ENCODE peak calls at places on chromosomes 3 and 15, in six cellular contexts. One of them, this sample, is unnamed.

GRCh38 chr3:178146406-178146831 is 389.8 kb upstream of the KCNMB2 start:
- DNase-seq in left ventricle myocardium inferior: no peak
- DNase-seq in upper lobe of right lung: no peak
- DNase-seq in fibroblast of lung: no peak
- DNase-seq in glutamatergic neuron: no peak
- DNase-seq in choroid plexus epithelial cell: no peak
- DNase-seq in this sample: no peak

GRCh38 chr3:11600501-11601282 is 43.0 kb downstream of the VGLL4 start:
- DNase-seq in choroid plexus epithelial cell: peak
- DNase-seq in upper lobe of right lung: peak
- DNase-seq in glutamatergic neuron: no peak
- DNase-seq in left ventricle myocardium inferior: peak
- DNase-seq in fibroblast of lung: peak
- DNase-seq in this sample: peak

GRCh38 chr3:19216669-19217337 is 68.5 kb downstream of the KCNH8 start:
- DNase-seq in glutamatergic neuron: no peak
- DNase-seq in left ventricle myocardium inferior: peak
- DNase-seq in fibroblast of lung: no peak
- DNase-seq in upper lobe of right lung: peak
- DNase-seq in choroid plexus epithelial cell: no peak
- DNase-seq in this sample: no peak

GRCh38 chr3:115788921-115789470 is 165.7 kb downstream of the GAP43 start:
- DNase-seq in glutamatergic neuron: peak
- DNase-seq in left ventricle myocardium inferior: no peak
- DNase-seq in fibroblast of lung: peak
- DNase-seq in upper lobe of right lung: no peak
- DNase-seq in choroid plexus epithelial cell: peak
- DNase-seq in this sample: no peak

GRCh38 chr15:31360158-31360561 is 33.5 kb downstream of the KLF13 start:
- DNase-seq in choroid plexus epithelial cell: no peak
- DNase-seq in left ventricle myocardium inferior: no peak
- DNase-seq in glutamatergic neuron: no peak
- DNase-seq in fibroblast of lung: no peak
- DNase-seq in upper lobe of right lung: peak
- DNase-seq in this sample: no peak

GRCh38 chr3:151290673-151291072 is 12.3 kb upstream of the P2RY14 start:
- DNase-seq in glutamatergic neuron: no peak
- DNase-seq in left ventricle myocardium inferior: no peak
- DNase-seq in upper lobe of right lung: no peak
- DNase-seq in fibroblast of lung: peak
- DNase-seq in choroid plexus epithelial cell: peak
- DNase-seq in this sample: no peak

GRCh38 chr3:197549261-197549885 is 6.4 kb downstream of the BDH1 start:
- DNase-seq in left ventricle myocardium inferior: no peak
- DNase-seq in upper lobe of right lung: no peak
- DNase-seq in choroid plexus epithelial cell: peak
- DNase-seq in fibroblast of lung: no peak
- DNase-seq in glutamatergic neuron: no peak
- DNase-seq in this sample: no peak

GRCh38 chr3:171962137-171962720 is 77.1 kb upstream of the FNDC3B start:
- DNase-seq in choroid plexus epithelial cell: no peak
- DNase-seq in glutamatergic neuron: no peak
- DNase-seq in upper lobe of right lung: no peak
- DNase-seq in fibroblast of lung: no peak
- DNase-seq in left ventricle myocardium inferior: no peak
- DNase-seq in this sample: no peak

GRCh38 chr3:126758019-126758418 is 54.0 kb downstream of the CHCHD6 start:
- DNase-seq in fibroblast of lung: no peak
- DNase-seq in left ventricle myocardium inferior: no peak
- DNase-seq in choroid plexus epithelial cell: no peak
- DNase-seq in glutamatergic neuron: no peak
- DNase-seq in upper lobe of right lung: no peak
- DNase-seq in this sample: no peak

GRCh38 chr15:27248251-27248650 is 277.3 kb downstream of the GABRG3 start:
- DNase-seq in upper lobe of right lung: no peak
- DNase-seq in fibroblast of lung: no peak
- DNase-seq in choroid plexus epithelial cell: no peak
- DNase-seq in left ventricle myocardium inferior: no peak
- DNase-seq in glutamatergic neuron: no peak
- DNase-seq in this sample: no peak

GRCh38 chr15:89462198-89462912 is 34.0 kb downstream of the RHCG start:
- DNase-seq in glutamatergic neuron: no peak
- DNase-seq in left ventricle myocardium inferior: no peak
- DNase-seq in choroid plexus epithelial cell: peak
- DNase-seq in upper lobe of right lung: peak
- DNase-seq in fibroblast of lung: peak
- DNase-seq in this sample: no peak

GRCh38 chr3:145144361-145144760 is 1016.6 kb downstream of the PLOD2 start:
- DNase-seq in fibroblast of lung: no peak
- DNase-seq in left ventricle myocardium inferior: no peak
- DNase-seq in glutamatergic neuron: no peak
- DNase-seq in upper lobe of right lung: no peak
- DNase-seq in choroid plexus epithelial cell: no peak
- DNase-seq in this sample: no peak

GRCh38 chr3:12853803-12854202 is 12.4 kb upstream of the RPL32 start:
- DNase-seq in fibroblast of lung: no peak
- DNase-seq in glutamatergic neuron: no peak
- DNase-seq in upper lobe of right lung: no peak
- DNase-seq in choroid plexus epithelial cell: no peak
- DNase-seq in left ventricle myocardium inferior: no peak
- DNase-seq in this sample: no peak

GRCh38 chr3:36305929-36306520 is 74.3 kb upstream of the STAC start:
- DNase-seq in upper lobe of right lung: no peak
- DNase-seq in glutamatergic neuron: no peak
- DNase-seq in choroid plexus epithelial cell: no peak
- DNase-seq in left ventricle myocardium inferior: no peak
- DNase-seq in fibroblast of lung: no peak
- DNase-seq in this sample: no peak

GRCh38 chr15:98803228-98804056 is 155.1 kb downstream of the IGF1R start:
- DNase-seq in fibroblast of lung: peak
- DNase-seq in glutamatergic neuron: no peak
- DNase-seq in upper lobe of right lung: no peak
- DNase-seq in left ventricle myocardium inferior: no peak
- DNase-seq in choroid plexus epithelial cell: peak
- DNase-seq in this sample: no peak

GRCh38 chr3:150124142-150124541 is 153.4 kb upstream of the PFN2 start:
- DNase-seq in left ventricle myocardium inferior: no peak
- DNase-seq in choroid plexus epithelial cell: no peak
- DNase-seq in upper lobe of right lung: no peak
- DNase-seq in glutamatergic neuron: no peak
- DNase-seq in fibroblast of lung: no peak
- DNase-seq in this sample: no peak

GRCh38 chr3:167876603-167877325 is 141.2 kb downstream of the SERPINI1 start:
- DNase-seq in glutamatergic neuron: no peak
- DNase-seq in left ventricle myocardium inferior: no peak
- DNase-seq in fibroblast of lung: peak
- DNase-seq in choroid plexus epithelial cell: peak
- DNase-seq in upper lobe of right lung: no peak
- DNase-seq in this sample: no peak

GRCh38 chr3:23330568-23330967 is 127.4 kb downstream of the UBE2E2 start:
- DNase-seq in upper lobe of right lung: no peak
- DNase-seq in glutamatergic neuron: no peak
- DNase-seq in fibroblast of lung: peak
- DNase-seq in left ventricle myocardium inferior: no peak
- DNase-seq in choroid plexus epithelial cell: peak
- DNase-seq in this sample: no peak

GRCh38 chr3:138409171-138409570 is 25.2 kb upstream of the ESYT3 start:
- DNase-seq in upper lobe of right lung: no peak
- DNase-seq in left ventricle myocardium inferior: no peak
- DNase-seq in glutamatergic neuron: no peak
- DNase-seq in choroid plexus epithelial cell: no peak
- DNase-seq in fibroblast of lung: no peak
- DNase-seq in this sample: no peak

GRCh38 chr15:70083423-70083822 is 14.3 kb downstream of the TLE3 start:
- DNase-seq in choroid plexus epithelial cell: no peak
- DNase-seq in fibroblast of lung: no peak
- DNase-seq in upper lobe of right lung: no peak
- DNase-seq in glutamatergic neuron: no peak
- DNase-seq in left ventricle myocardium inferior: no peak
- DNase-seq in this sample: peak

GRCh38 chr3:58352624-58353023 is 19.9 kb downstream of the PXK start:
- DNase-seq in fibroblast of lung: no peak
- DNase-seq in glutamatergic neuron: no peak
- DNase-seq in upper lobe of right lung: no peak
- DNase-seq in choroid plexus epithelial cell: peak
- DNase-seq in left ventricle myocardium inferior: no peak
- DNase-seq in this sample: no peak

GRCh38 chr3:58353722-58354553 is 21.2 kb downstream of the PXK start:
- DNase-seq in fibroblast of lung: no peak
- DNase-seq in choroid plexus epithelial cell: peak
- DNase-seq in glutamatergic neuron: no peak
- DNase-seq in upper lobe of right lung: no peak
- DNase-seq in left ventricle myocardium inferior: no peak
- DNase-seq in this sample: no peak

GRCh38 chr3:58350627-58351013 is 17.9 kb downstream of the PXK start:
- DNase-seq in glutamatergic neuron: no peak
- DNase-seq in fibroblast of lung: peak
- DNase-seq in upper lobe of right lung: no peak
- DNase-seq in choroid plexus epithelial cell: peak
- DNase-seq in left ventricle myocardium inferior: no peak
- DNase-seq in this sample: no peak

GRCh38 chr3:58349792-58350626 is 17.3 kb downstream of the PXK start:
- DNase-seq in fibroblast of lung: no peak
- DNase-seq in choroid plexus epithelial cell: no peak
- DNase-seq in glutamatergic neuron: no peak
- DNase-seq in left ventricle myocardium inferior: no peak
- DNase-seq in upper lobe of right lung: no peak
- DNase-seq in this sample: no peak

DNA sequence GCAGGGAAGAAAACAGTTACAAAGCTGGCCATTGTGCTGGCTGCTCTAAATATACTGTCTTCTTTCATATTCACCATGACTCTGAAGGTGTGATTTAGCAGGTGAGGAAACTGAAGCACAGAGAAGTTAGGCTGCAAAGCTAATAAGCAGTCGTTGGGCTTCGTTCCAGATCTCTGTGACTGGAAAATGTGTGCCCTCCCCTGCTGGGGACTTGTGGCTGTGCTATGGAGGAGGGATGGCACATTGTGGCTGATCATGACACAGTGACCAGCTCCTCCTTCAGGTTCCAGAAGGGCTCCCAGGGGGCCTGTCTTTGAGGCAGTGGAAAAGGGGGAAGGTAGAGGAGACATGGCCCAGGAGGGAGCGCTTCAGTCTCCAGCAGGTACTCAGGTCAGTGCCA is 19.2 kb downstream of the PXK start:
- DNase-seq in fibroblast of lung: no peak
- DNase-seq in glutamatergic neuron: peak
- DNase-seq in left ventricle myocardium inferior: no peak
- DNase-seq in choroid plexus epithelial cell: no peak
- DNase-seq in upper lobe of right lung: no peak
- DNase-seq in this sample: no peak
- TF ChIP-seq CTCF in fibroblast of lung: no peak
- TF ChIP-seq CTCF in glutamatergic neuron: no peak
- TF ChIP-seq CTCF in left ventricle myocardium inferior: no peak
- TF ChIP-seq CTCF in choroid plexus epithelial cell: no peak
- TF ChIP-seq CTCF in upper lobe of right lung: no peak
- TF ChIP-seq CTCF in this sample: no peak

GRCh38 chr15:58535337-58535736 is 103.5 kb downstream of the LIPC start:
- DNase-seq in glutamatergic neuron: no peak
- DNase-seq in upper lobe of right lung: no peak
- DNase-seq in choroid plexus epithelial cell: no peak
- DNase-seq in fibroblast of lung: no peak
- DNase-seq in left ventricle myocardium inferior: no peak
- DNase-seq in this sample: no peak
- TF ChIP-seq CTCF in glutamatergic neuron: no peak
- TF ChIP-seq CTCF in upper lobe of right lung: no peak
- TF ChIP-seq CTCF in choroid plexus epithelial cell: no peak
- TF ChIP-seq CTCF in fibroblast of lung: no peak
- TF ChIP-seq CTCF in left ventricle myocardium inferior: no peak
- TF ChIP-seq CTCF in this sample: no peak

DNA sequence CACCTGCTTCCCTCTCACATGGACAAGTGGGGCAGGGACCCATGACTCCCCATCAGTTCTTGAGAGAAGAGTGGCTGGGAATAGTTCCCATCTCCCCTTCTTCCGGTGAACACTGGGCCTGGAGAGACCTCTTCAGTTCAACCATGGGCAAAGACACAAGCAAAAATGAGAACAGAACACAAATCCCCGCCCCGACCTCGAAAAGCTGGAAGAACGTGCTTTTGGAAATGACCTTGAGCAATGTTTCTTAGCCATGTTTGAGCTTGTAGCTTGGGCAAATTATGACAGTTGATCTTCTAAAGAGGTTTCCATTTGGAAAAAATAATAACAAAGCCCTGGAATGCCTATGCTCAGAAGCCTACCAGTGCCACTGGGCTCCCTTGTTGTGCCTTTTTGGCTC is 59.0 kb downstream of the FAM174B start:
- DNase-seq in upper lobe of right lung: no peak
- DNase-seq in fibroblast of lung: no peak
- DNase-seq in left ventricle myocardium inferior: no peak
- DNase-seq in glutamatergic neuron: no peak
- DNase-seq in choroid plexus epithelial cell: no peak
- DNase-seq in this sample: no peak
- TF ChIP-seq CTCF in upper lobe of right lung: no peak
- TF ChIP-seq CTCF in fibroblast of lung: no peak
- TF ChIP-seq CTCF in left ventricle myocardium inferior: no peak
- TF ChIP-seq CTCF in glutamatergic neuron: no peak
- TF ChIP-seq CTCF in choroid plexus epithelial cell: no peak
- TF ChIP-seq CTCF in this sample: no peak

GRCh38 chr15:71530116-71530515 is 280.2 kb upstream of the NR2E3 start:
- DNase-seq in choroid plexus epithelial cell: no peak
- DNase-seq in left ventricle myocardium inferior: no peak
- DNase-seq in glutamatergic neuron: no peak
- DNase-seq in fibroblast of lung: no peak
- DNase-seq in upper lobe of right lung: no peak
- DNase-seq in this sample: no peak

GRCh38 chr15:71538181-71538580 is 272.2 kb upstream of the NR2E3 start:
- DNase-seq in fibroblast of lung: peak
- DNase-seq in upper lobe of right lung: no peak
- DNase-seq in left ventricle myocardium inferior: no peak
- DNase-seq in glutamatergic neuron: no peak
- DNase-seq in choroid plexus epithelial cell: no peak
- DNase-seq in this sample: no peak

GRCh38 chr15:71529353-71529752 is 281.0 kb upstream of the NR2E3 start:
- DNase-seq in upper lobe of right lung: no peak
- DNase-seq in fibroblast of lung: no peak
- DNase-seq in left ventricle myocardium inferior: no peak
- DNase-seq in choroid plexus epithelial cell: no peak
- DNase-seq in glutamatergic neuron: no peak
- DNase-seq in this sample: no peak

GRCh38 chr15:71538922-71539321 is 271.4 kb upstream of the NR2E3 start:
- DNase-seq in fibroblast of lung: no peak
- DNase-seq in left ventricle myocardium inferior: no peak
- DNase-seq in choroid plexus epithelial cell: no peak
- DNase-seq in upper lobe of right lung: no peak
- DNase-seq in glutamatergic neuron: no peak
- DNase-seq in this sample: no peak

GRCh38 chr15:71532994-71533393 is 277.4 kb upstream of the NR2E3 start:
- DNase-seq in fibroblast of lung: peak
- DNase-seq in left ventricle myocardium inferior: no peak
- DNase-seq in choroid plexus epithelial cell: peak
- DNase-seq in glutamatergic neuron: no peak
- DNase-seq in upper lobe of right lung: no peak
- DNase-seq in this sample: no peak
- TF ChIP-seq CTCF in fibroblast of lung: peak
- TF ChIP-seq CTCF in left ventricle myocardium inferior: peak
- TF ChIP-seq CTCF in choroid plexus epithelial cell: peak
- TF ChIP-seq CTCF in glutamatergic neuron: peak
- TF ChIP-seq CTCF in upper lobe of right lung: peak
- TF ChIP-seq CTCF in this sample: peak

This sample was measured in nephron progenitor cell.